ENCODE peak calls at places on chromosomes 6 and 20, in seven cellular contexts. D, S, J, V, Z, T and K are unnamed samples.

GRCh38 chr6:36998723-36999466 is 6.6 kb upstream of the FGD2 start:
- DNase-seq in D (no peak), S (no peak), V (no peak), Z (no peak), T (no peak), J (no peak), K (no peak)

GRCh38 chr6:139372326-139373153 is 1.9 kb downstream of the CITED2 start:
- DNase-seq in T (peak), D (no peak), Z (no peak), J (no peak), V (no peak), S (peak), K (no peak)

GRCh38 chr6:83193747-83194582 is 808 bp downstream of the RWDD2A start:
- DNase-seq in Z (peak), J (peak), D (peak), V (peak), S (peak), T (no peak), K (peak)

GRCh38 chr6:3707751-3708412 is 43.6 kb downstream of the PXDC1 start:
- DNase-seq in Z (no peak), V (no peak), S (no peak), T (no peak), D (no peak), J (no peak), K (no peak)

GRCh38 chr20:17712201-17712600 is 12.4 kb downstream of the BANF2 start:
- DNase-seq in V (no peak), S (no peak), D (no peak), Z (no peak), J (no peak), T (no peak), K (no peak)

GRCh38 chr6:35084041-35084491 is 57.1 kb downstream of the TCP11 start:
- DNase-seq in S (no peak), V (no peak), T (no peak), D (no peak), J (no peak), Z (no peak), K (no peak)

GRCh38 chr6:157614026-157614484 is 209.0 kb upstream of the SNX9 start:
- DNase-seq in V (no peak), D (no peak), S (peak), Z (no peak), J (no peak), T (no peak), K (no peak)

GRCh38 chr6:135522975-135523692 is 25.6 kb upstream of the AHI1 start:
- DNase-seq in Z (no peak), V (no peak), D (no peak), T (no peak), S (peak), J (no peak), K (no peak)

GRCh38 chr20:341682-342081 is 5.2 kb upstream of the NRSN2 start:
- DNase-seq in S (peak), V (no peak), D (no peak), T (no peak), Z (no peak), J (no peak), K (no peak)

GRCh38 chr6:100449239-100449691 is 15.5 kb downstream of the SIM1 start:
- DNase-seq in T (peak), V (no peak), Z (no peak), J (peak), S (no peak), D (no peak), K (no peak)

GRCh38 chr6:47165918-47166317 is 123.8 kb upstream of the ADGRF1 start:
- DNase-seq in S (no peak), J (no peak), Z (no peak), V (no peak), T (peak), D (no peak), K (no peak)

GRCh38 chr20:31569163-31570020 is 35.7 kb upstream of the ID1 start:
- DNase-seq in Z (no peak), D (peak), J (peak), V (peak), S (peak), T (no peak), K (peak)

GRCh38 chr6:132648356-132648755 is 10.6 kb downstream of the TAAR1 start:
- DNase-seq in T (no peak), S (peak), D (no peak), J (no peak), Z (no peak), V (no peak), K (no peak)

GRCh38 chr6:35722121-35722761 is 14.6 kb upstream of the ARMC12 start:
- DNase-seq in T (no peak), V (peak), S (no peak), Z (no peak), D (no peak), J (no peak), K (no peak)

GRCh38 chr6:165600606-165601005 is 62.4 kb downstream of the PDE10A start:
- DNase-seq in V (no peak), D (no peak), Z (no peak), J (no peak), T (no peak), S (no peak), K (no peak)
- H3K27ac ChIP-seq in V (no peak), D (no peak), Z (no peak), J (no peak), T (no peak), S (no peak), K (no peak)

DNA sequence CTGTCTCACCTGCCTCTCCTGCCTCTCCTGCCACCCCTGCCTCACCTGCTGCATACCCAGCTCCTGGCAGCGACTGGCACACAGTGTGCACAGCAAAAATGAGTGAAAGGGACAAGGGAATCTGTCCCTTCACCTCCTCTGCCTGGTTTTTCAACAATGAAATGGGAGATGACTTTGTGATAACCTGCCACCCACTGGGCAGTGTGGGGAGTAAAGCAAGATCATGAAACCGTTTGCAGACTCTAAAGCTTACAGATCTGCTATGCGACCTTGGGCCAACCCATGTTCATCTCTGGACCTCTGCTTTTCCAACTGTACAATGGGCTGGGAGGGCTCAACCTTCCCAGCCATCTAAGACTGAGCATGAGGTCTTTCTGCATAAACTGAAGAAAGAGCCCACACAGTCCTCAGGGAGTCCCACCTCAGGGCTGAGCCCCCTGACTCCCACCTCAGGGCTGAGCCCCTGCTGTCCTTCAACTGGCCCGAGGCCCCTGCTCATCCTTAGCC is 81.1 kb downstream of the RIPOR3 start:
- DNase-seq in D (no peak), J (no peak), S (peak), T (no peak), V (no peak), Z (no peak), K (no peak)
- TF ChIP-seq CTCF in D (no peak), J (peak), S (peak), T (no peak), V (no peak), Z (no peak), K (no peak)

GRCh38 chr20:57711311-57711712 is 1.5 kb upstream of the PMEPA1 start:
- DNase-seq in T (no peak), V (no peak), D (no peak), Z (no peak), S (peak), J (no peak), K (no peak)
- H3K27ac ChIP-seq in T (peak), V (peak), D (peak), Z (peak), S (peak), J (peak), K (no peak)

DNA sequence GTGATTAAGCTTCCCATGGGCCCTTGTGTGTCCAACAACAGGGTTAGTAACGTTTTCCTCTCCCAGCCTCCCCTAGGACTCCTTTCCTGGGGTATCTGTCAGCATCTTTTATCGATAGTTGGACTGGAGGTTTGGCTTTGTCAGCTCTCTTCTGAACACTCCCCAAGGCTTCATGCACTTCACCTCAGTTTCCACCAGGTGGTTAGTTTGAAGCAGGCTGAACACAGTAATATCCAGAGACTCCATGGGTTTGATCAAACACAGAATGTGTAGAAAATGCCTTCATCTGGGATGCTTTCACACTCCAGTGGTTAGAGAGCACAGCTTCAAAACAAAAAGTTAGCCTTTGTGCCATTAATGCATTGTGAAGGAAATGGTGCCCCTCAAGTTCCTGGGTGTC is 139.1 kb downstream of the SLC24A3 start:
- DNase-seq in J (peak), S (no peak), V (no peak), D (no peak), T (no peak), Z (no peak), K (no peak)
- TF ChIP-seq CTCF in J (no peak), S (no peak), V (no peak), D (no peak), T (no peak), Z (no peak), K (no peak)

DNA sequence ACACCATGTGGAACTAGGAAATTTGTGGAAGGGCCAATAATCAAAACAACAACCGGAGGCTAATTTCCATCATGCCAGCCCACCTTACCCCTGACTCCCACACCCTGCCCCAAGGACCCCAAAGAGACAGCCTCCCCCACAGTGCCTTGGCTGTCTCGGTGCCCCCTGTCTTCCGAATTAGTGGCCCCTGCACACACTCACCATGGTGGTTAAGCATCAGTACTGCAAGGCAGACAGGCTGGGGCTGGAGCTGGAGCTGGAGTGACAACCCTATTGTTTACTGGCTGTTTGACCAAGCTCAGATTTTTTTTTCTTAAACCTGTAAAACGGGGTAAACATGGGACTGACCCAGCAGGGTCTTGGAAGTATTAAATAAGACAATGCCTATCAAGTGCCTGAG is 238.0 kb downstream of the TFAP2C start:
- DNase-seq in V (no peak), Z (no peak), J (peak), D (no peak), T (no peak), S (no peak), K (no peak)
- H3K27ac ChIP-seq in V (no peak), Z (no peak), J (no peak), D (no peak), T (no peak), S (no peak), K (no peak)

DNA sequence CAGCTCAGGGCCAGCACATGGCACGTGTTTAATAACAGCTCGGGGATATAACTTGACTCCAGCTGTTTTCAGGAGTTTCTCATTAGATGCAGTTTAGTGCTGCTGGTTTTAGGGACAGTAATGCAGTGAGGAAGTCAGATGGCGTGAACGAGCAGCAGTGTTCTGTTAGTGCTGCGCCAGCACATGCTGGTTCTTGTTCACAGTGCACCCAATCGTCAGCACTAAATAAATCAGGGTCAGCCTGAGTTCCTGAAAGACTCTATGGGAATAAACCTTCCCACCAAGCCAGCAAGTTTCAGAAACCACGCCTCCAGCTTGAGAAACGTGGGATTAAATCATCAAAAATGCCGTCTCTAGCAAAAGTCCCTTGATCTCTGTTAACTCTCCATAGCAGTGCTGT is 235.9 kb upstream of the SUPT3H start:
- DNase-seq in J (no peak), Z (no peak), S (no peak), V (no peak), T (peak), D (no peak), K (no peak)
- TF ChIP-seq CTCF in J (no peak), Z (no peak), S (no peak), V (no peak), T (no peak), D (no peak), K (no peak)

DNA sequence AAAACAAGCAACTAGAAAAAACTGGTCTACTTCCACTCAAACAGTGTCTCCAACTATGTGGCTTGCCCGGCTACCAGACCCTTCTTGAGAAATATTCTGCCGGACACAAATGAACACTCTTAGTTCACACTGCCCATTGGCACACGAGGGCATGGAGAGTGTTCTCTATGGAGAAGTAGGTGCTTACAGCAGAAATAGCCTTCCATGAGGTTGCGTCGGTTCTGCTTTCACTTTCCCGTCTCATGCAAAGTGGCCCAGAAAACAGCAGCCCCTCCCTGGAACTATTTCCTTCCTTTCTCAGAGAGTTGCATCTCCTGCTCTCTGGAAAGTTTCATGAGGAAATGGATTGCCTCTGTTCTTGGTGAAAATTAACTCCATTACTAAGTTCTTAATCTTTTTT is 9.5 kb upstream of the HLA-DOA start:
- DNase-seq in T (no peak), V (peak), J (peak), S (no peak), Z (no peak), D (peak), K (no peak)
- H3K27ac ChIP-seq in T (peak), V (peak), J (no peak), S (no peak), Z (no peak), D (no peak), K (no peak)

GRCh38 chr6:97925504-97925903 is 642.5 kb upstream of the MMS22L start:
- DNase-seq in V (no peak), Z (no peak), D (no peak), S (peak), J (peak), T (no peak), K (no peak)
- TF ChIP-seq CTCF in V (no peak), Z (no peak), D (no peak), S (peak), J (peak), T (no peak), K (peak)

DNA sequence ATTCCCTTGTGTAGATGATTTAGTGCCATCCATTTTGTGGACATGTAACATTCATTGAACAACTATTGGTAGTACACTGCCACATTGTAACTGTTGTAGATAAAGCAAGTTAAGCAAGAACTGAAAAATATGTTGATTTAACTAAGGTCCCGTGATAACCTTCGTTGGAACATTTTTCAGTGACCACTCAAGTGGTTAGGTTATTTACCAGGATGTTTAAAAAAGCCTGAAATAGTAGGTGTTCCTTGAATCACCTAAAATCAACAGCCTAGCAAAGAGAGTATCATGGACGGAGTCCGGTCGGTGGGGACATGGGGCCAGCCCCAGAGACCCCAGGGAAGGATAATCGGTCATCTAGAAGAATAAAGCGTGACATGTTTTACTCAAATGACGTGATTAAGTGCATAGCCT is 2.6 kb downstream of the AMD1 start:
- DNase-seq in Z (no peak), J (no peak), T (no peak), D (no peak), S (no peak), V (no peak), K (no peak)
- H3K27ac ChIP-seq in Z (peak), J (peak), T (peak), D (peak), S (no peak), V (peak), K (no peak)

GRCh38 chr20:45077559-45077958 is 23.4 kb downstream of the KCNS1 start:
- DNase-seq in D (no peak), S (no peak), T (no peak), Z (no peak), V (no peak), J (no peak), K (no peak)

GRCh38 chr20:45082468-45082867 is 18.5 kb downstream of the KCNS1 start:
- DNase-seq in J (no peak), D (no peak), S (no peak), V (no peak), Z (no peak), T (no peak), K (no peak)

GRCh38 chr20:45085289-45085688 is 15.6 kb downstream of the KCNS1 start:
- DNase-seq in S (no peak), D (no peak), J (no peak), T (no peak), Z (no peak), V (no peak), K (no peak)

GRCh38 chr20:45083127-45083526 is 17.8 kb downstream of the KCNS1 start:
- DNase-seq in T (no peak), D (no peak), Z (no peak), S (peak), J (no peak), V (no peak), K (no peak)

DNA sequence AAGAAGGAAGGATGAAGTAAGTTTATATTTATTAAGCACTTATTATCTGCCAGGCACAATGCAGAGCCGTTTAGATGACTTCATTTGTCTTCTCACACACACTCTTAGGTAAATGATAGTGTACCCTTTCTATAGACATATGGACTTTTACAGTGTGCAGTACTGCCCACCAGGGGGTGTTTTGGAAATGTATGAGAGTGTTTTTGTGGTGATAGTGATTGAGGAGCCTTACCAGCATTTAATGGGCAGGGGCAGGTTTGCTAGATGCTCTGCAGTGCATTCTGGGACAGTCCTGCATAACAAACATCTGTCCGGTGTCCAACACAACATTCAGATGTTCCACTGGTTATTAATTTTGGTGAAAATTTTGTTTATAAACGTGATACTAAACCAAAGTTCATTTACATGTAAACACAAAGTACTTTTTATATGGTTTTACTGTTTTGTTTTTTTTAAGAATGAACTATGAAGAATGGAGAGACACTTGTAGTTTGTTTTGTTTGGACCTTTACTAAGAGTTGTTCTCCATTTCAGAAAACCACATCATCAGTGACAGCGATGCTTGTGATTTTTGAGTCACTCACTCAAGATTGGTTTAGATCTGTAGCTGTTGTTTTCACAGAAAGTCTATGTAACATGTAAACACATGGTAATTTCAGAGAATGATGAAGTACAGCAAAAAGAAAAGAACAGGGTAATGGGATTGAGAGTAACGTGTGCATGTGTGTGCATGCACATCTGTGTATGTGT is 19.9 kb downstream of the KCNS1 start:
- DNase-seq in V (no peak), T (no peak), Z (no peak), D (no peak), J (peak), S (peak), K (peak)
- TF ChIP-seq CTCF in V (no peak), T (no peak), Z (peak), D (no peak), J (no peak), S (peak), K (peak)